ENCODE peak calls at places on chromosome 17, in eight cellular contexts. X is body of pancreas, K is Peyer's patch, E is lower leg skin, N is stomach, C is transverse colon, B is esophagus squamous epithelium, Q is vagina. T is an unnamed sample.

GRCh38 chr17:45042346-45043120 is 8.9 kb downstream of the DCAKD start:
- DNase-seq in X (no peak), K (no peak), E (no peak), N (no peak), C (no peak), B (no peak), Q (no peak), T (no peak)

GRCh38 chr17:43857141-43857540 is 10.2 kb downstream of the CD300LG start:
- DNase-seq in X (no peak), K (no peak), E (no peak), N (no peak), C (no peak), B (no peak), Q (no peak), T (no peak)

GRCh38 chr17:11495616-11496015 is 102.7 kb upstream of the DNAH9 start:
- DNase-seq in X (no peak), K (no peak), E (no peak), N (no peak), C (no peak), B (no peak), Q (no peak), T (no peak)

GRCh38 chr17:38967290-38967738 is at the start of gene FBXO47:
- DNase-seq in X (peak), K (peak), E (peak), N (peak), C (peak), B (peak), Q (no peak), T (peak)

GRCh38 chr17:16434662-16435061 is 19.3 kb downstream of the TRPV2 start:
- DNase-seq in X (no peak), K (no peak), E (no peak), N (no peak), C (no peak), B (no peak), Q (no peak), T (no peak)

GRCh38 chr17:47727704-47728036 is 5.4 kb upstream of the TBX21 start:
- DNase-seq in X (no peak), K (no peak), E (no peak), N (no peak), C (no peak), B (no peak), Q (no peak), T (no peak)

GRCh38 chr17:10262451-10262850 is 64.0 kb upstream of the GAS7 start:
- DNase-seq in X (no peak), K (no peak), E (no peak), N (no peak), C (no peak), B (no peak), Q (no peak), T (no peak)

GRCh38 chr17:82938486-82939212 is 98.8 kb upstream of the ZNF750 start:
- DNase-seq in X (peak), K (no peak), E (peak), N (no peak), C (no peak), B (no peak), Q (no peak), T (no peak)

GRCh38 chr17:78266771-78267170 is 35.3 kb downstream of the TMEM235 start:
- DNase-seq in X (no peak), K (no peak), E (no peak), N (no peak), C (no peak), B (no peak), Q (no peak), T (no peak)

GRCh38 chr17:48194097-48194550 is 86.6 kb downstream of the SNX11 start:
- DNase-seq in X (no peak), K (no peak), E (no peak), N (no peak), C (no peak), B (no peak), Q (no peak), T (no peak)

GRCh38 chr17:36888236-36888957 is 48.9 kb upstream of the LHX1 start:
- DNase-seq in X (no peak), K (no peak), E (no peak), N (no peak), C (no peak), B (no peak), Q (no peak), T (no peak)

GRCh38 chr17:7363311-7363710 is 8.4 kb downstream of the TMEM95 start:
- DNase-seq in X (no peak), K (no peak), E (no peak), N (no peak), C (no peak), B (no peak), Q (no peak), T (no peak)

GRCh38 chr17:64176556-64176955 is 46.6 kb upstream of the ERN1 start:
- DNase-seq in X (no peak), K (no peak), E (no peak), N (no peak), C (no peak), B (no peak), Q (no peak), T (no peak)

GRCh38 chr17:700504-701094 is 14.0 kb downstream of the VPS53 start:
- DNase-seq in X (no peak), K (no peak), E (peak), N (no peak), C (no peak), B (no peak), Q (no peak), T (no peak)

GRCh38 chr17:57578608-57578990 is 166.5 kb downstream of the CCDC182 start:
- DNase-seq in X (no peak), K (no peak), E (no peak), N (no peak), C (no peak), B (no peak), Q (no peak), T (no peak)

GRCh38 chr17:48335858-48336500 is 94.0 kb downstream of the SKAP1 start:
- DNase-seq in X (no peak), K (no peak), E (no peak), N (no peak), C (no peak), B (no peak), Q (no peak), T (no peak)

GRCh38 chr17:65931246-65932149 is 260.4 kb downstream of the CEP112 start:
- DNase-seq in X (no peak), K (no peak), E (no peak), N (no peak), C (no peak), B (no peak), Q (no peak), T (no peak)

GRCh38 chr17:58575511-58575910 is 61.1 kb upstream of the MTMR4 start:
- DNase-seq in X (no peak), K (no peak), E (peak), N (no peak), C (no peak), B (no peak), Q (no peak), T (no peak)

GRCh38 chr17:181213-182163 is at the start of gene DOC2B:
- DNase-seq in X (peak), K (no peak), E (no peak), N (peak), C (peak), B (no peak), Q (no peak), T (no peak)

GRCh38 chr17:80060629-80061028 is 24.2 kb downstream of the CCDC40 start:
- DNase-seq in X (no peak), K (no peak), E (no peak), N (no peak), C (no peak), B (no peak), Q (no peak), T (no peak)

DNA sequence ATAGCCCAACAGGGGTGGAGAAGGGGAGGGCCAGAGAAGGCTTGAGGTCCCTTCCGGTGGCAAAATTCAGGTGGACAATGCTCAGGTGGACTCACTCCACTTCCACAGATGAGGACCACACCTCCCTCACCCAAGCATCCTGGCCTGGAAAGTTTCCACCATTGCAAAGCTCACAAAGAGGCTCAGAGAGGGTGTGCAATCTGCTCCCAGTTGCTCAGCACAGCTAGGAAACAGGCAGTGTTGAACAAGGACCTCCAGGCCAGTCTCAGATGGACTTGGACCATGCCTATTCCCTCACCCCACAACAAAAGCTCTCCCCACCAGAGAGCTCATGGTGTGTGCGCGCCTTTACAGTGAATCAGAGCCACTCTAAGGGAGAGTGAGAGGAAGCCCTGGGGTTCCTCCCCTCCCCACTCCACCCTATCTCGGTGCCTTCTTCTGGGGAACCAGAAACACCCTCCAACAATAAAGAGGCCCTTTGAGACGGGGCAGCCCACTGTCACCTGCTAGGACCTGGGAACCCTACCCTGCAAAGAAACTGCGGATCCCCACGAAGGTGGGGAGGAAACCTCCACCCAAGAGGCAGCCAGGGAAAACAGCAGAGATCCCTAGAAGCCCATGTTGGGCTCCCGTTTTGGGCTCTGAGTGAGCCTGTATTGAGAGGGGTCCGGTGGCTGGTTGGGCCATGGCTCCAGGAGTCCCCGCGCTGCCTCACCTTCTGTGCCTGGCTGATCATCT is 1.6 kb downstream of the FAM83G start:
- DNase-seq in X (no peak), K (no peak), E (no peak), N (no peak), C (no peak), B (no peak), Q (no peak), T (no peak)
- TF ChIP-seq POLR2A in X (no peak), K (no peak), E (no peak), N (no peak), C (no peak), B (peak), Q (no peak), T (no peak)

GRCh38 chr17:50056217-50056960 is 479 bp downstream of the ITGA3 start:
- DNase-seq in X (peak), K (peak), E (peak), N (peak), C (peak), B (no peak), Q (no peak), T (no peak)
- TF ChIP-seq CTCF in X (peak), K (peak), E (no peak), N (no peak), C (peak), B (peak), Q (no peak), T (no peak)

DNA sequence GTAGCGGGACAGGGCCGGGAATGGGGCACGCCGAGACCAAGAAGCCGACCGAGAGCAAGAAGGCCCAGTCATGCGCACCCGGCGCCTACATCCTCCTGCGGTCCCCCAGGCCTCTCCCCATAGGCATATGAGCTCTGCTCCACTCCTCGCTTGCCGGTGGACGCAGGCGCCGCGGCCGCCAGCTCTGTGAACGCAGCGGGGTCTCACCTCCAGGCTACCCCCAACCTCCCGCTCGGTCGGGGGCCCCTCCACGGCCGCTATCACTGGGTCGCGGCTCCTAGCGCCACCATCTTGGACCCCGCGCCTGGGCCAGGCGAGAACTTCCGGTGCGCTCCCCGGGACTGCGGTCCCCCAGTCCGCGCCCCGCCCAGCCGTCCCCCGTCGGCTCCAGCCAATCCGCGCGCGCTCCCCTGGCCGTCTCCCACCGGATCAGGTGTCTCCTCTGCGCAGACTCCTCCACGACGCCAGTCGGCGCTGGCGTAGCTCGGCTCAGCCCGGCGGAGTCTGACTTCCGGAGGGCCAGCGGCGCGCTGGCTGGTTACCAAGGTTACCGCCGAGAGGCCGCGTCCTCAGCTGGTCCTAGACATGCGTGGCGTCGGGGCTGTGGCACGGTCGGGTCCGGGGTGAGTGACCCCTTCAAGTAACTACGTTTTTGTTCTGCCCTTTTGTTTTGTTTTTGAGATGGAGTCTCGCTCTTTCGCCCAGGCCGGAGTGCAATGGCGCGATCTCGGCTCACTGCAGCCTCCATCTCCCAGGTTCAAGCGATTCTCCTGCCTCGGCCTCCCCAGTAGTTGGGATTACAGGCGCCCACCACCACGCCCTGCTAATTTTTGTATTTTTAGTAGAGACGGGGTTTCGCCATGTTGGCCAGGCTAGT is at the start of gene ZNF594:
- DNase-seq in X (peak), K (peak), E (peak), N (peak), C (peak), B (peak), Q (no peak), T (peak)
- TF ChIP-seq POLR2A in X (peak), K (peak), E (no peak), N (no peak), C (peak), B (peak), Q (no peak), T (peak)

DNA sequence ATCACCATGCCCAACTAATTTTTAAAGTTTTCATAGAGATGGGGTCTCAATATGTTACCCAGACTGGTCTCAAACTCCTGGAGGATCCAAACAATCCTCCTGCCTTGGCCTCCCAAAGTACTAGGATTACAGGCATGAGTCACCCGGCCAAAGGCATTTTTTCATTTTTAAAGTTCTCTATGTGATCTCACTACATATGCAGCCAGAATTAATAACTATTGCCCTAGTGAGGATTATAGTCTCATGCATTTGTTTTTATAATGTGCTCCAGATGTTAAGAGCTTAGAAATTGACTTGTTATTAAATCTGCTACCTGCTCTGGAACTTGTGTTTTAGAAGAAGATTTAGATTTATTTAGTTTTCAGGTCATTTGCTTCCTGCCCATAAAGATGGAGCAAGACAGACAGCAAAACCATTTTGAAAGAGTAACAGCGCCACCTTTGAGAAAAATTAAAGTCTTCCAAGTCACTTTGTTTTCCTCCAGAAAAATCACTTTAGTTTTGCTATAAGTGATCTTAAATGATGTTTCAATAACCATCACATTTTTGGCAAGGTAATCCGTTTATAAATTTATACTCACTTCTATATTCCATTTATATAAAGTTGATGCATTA is 79.5 kb downstream of the CA4 start:
- DNase-seq in X (no peak), K (no peak), E (no peak), N (no peak), C (no peak), B (no peak), Q (no peak), T (no peak)
- TF ChIP-seq CTCF in X (no peak), K (no peak), E (no peak), N (no peak), C (peak), B (no peak), Q (no peak), T (no peak)

DNA sequence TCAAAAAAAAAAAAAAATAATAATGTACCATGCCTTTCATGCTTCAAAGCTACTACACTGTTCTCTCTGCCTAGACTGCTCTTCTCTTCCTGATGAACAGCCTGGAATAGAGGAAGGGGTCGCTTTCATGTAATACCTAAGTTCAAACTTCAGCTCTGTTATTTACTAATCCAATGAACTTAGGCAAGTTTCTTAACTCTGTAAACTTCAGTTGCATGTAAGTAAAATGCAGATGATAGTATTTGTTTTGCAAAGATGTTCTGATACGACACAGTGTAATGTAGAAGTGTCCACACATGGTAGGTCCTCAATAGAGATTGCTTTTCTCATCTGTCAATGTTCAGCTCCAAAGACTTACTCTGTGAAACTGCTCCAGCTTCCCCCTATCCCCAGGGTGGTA is 6.6 kb downstream of the COA3 start:
- DNase-seq in X (no peak), K (no peak), E (no peak), N (no peak), C (no peak), B (no peak), Q (no peak), T (no peak)
- TF ChIP-seq POLR2A in X (no peak), K (no peak), E (no peak), N (no peak), C (no peak), B (no peak), Q (no peak), T (no peak)

DNA sequence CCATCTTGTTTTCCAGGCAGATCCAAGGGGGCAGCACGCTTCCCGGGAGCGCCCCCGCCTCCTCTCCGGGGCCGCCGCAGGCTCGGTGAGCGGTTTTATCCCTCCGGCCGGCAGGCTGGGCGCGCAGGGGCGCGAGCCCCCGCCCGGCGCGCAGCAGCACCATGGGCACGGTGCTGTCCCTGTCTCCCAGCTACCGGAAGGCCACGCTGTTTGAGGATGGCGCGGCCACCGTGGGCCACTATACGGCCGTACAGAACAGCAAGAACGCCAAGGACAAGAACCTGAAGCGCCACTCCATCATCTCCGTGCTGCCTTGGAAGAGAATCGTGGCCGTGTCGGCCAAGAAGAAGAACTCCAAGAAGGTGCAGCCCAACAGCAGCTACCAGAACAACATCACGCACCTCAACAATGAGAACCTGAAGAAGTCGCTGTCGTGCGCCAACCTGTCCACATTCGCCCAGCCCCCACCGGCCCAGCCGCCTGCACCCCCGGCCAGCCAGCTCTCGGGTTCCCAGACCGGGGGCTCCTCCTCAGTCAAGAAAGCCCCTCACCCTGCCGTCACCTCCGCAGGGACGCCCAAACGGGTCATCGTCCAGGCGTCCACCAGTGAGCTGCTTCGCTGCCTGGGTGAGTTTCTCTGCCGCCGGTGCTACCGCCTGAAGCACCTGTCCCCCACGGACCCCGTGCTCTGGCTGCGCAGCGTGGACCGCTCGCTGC is 825 bp downstream of the CDK5R1 start:
- DNase-seq in X (no peak), K (peak), E (no peak), N (no peak), C (no peak), B (no peak), Q (no peak), T (no peak)
- TF ChIP-seq CTCF in X (no peak), K (no peak), E (no peak), N (no peak), C (no peak), B (no peak), Q (no peak), T (no peak)

GRCh38 chr17:72030067-72030899 is 90.5 kb upstream of the SOX9 start:
- DNase-seq in X (peak), K (no peak), E (peak), N (peak), C (peak), B (no peak), Q (no peak), T (no peak)
- TF ChIP-seq POLR2A in X (no peak), K (no peak), E (no peak), N (no peak), C (no peak), B (no peak), Q (no peak), T (no peak)

DNA sequence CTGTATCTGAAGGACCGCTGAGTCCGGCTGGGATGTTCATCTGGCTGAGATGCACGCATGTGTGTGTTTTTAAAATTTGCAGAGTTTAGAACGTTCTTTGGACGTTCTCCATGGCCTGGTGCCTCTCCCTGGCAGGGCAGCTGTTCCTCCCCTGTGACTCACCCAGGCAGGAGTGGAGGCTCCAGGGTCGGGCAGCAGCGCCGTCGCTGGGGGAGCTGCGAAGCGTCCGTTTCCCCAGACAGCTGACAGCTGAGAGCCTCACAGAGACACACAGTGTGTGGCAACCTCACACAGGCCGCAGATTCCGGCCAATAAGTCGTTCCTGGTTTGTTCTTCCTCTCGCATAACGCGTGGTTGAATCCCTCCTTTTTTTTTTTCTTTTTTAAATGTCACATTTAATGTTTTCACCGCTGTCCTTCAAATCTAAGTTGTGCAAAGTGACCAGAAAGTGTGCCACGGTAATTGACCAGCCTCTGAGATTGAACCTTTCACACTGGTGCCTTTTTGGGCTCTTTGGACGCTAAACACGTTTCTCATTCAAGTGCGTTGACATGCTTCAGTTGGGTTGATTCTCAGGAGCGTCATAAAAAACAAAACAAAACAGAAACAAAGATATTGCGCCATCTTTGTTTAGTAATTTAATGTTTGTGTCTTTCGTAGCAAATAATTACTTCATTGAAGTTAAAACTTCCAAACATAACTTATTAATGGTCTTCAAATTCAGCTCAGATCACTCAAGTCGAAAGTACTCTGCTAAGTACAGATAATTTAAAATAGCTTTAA is 80.4 kb downstream of the OR1D5 start:
- DNase-seq in X (peak), K (no peak), E (peak), N (no peak), C (peak), B (no peak), Q (no peak), T (peak)
- TF ChIP-seq CTCF in X (no peak), K (no peak), E (no peak), N (no peak), C (peak), B (peak), Q (no peak), T (no peak)

T was measured in tibial nerve.